ENCODE peak calls at places on chromosome 19, in eight cellular contexts. J is fibroblast of pulmonary artery, X is pancreas, B is AG09309, E is AG04450, R is transverse colon, P is GM12865, U is WERI-Rb-1. H is an unnamed sample.

GRCh38 chr19:6710273-6711077 is 10.0 kb downstream of the C3 start:
- DNase-seq in J (no peak), P (no peak), B (no peak), R (no peak), E (no peak), X (no peak), U (peak), H (no peak)

GRCh38 chr19:7488736-7489353 is at the start of gene PEX11G:
- DNase-seq in P (peak), X (peak), U (no peak), E (peak), R (peak), B (no peak), J (peak), H (peak)

GRCh38 chr19:50173144-50173543 is 10.1 kb upstream of the IZUMO2 start:
- DNase-seq in R (peak), E (no peak), J (no peak), B (no peak), P (peak), U (no peak), X (no peak), H (no peak)

GRCh38 chr19:35291916-35292315 is at the start of gene MAG:
- DNase-seq in J (no peak), E (no peak), R (no peak), P (no peak), B (no peak), X (no peak), U (no peak), H (no peak)

GRCh38 chr19:17078038-17078919 is 2.7 kb downstream of the MYO9B start:
- DNase-seq in E (no peak), P (peak), J (no peak), U (peak), X (no peak), R (no peak), B (no peak), H (no peak)

GRCh38 chr19:56079609-56080008 is 41.5 kb downstream of the ZNF787 start:
- DNase-seq in P (no peak), X (no peak), R (no peak), U (no peak), J (no peak), E (no peak), B (no peak), H (no peak)

GRCh38 chr19:50510121-50510670 is 795 bp downstream of the JOSD2 start:
- DNase-seq in B (no peak), R (no peak), P (no peak), J (no peak), E (no peak), X (no peak), U (no peak), H (no peak)

GRCh38 chr19:6239401-6239844 is 40.4 kb downstream of the MLLT1 start:
- DNase-seq in J (peak), P (no peak), R (no peak), X (no peak), B (no peak), U (no peak), E (no peak), H (no peak)

GRCh38 chr19:20664917-20665781 is 3.8 kb upstream of the ZNF626 start:
- DNase-seq in R (no peak), E (no peak), J (peak), P (no peak), B (no peak), U (peak), X (peak), H (no peak)

GRCh38 chr19:7113233-7113632 is 43.7 kb downstream of the ZNF557 start:
- DNase-seq in U (no peak), B (no peak), X (no peak), P (no peak), R (no peak), E (no peak), J (no peak), H (no peak)

GRCh38 chr19:48900477-48901452 is 653 bp downstream of the NUCB1 start:
- DNase-seq in J (peak), B (no peak), X (no peak), E (no peak), P (peak), U (no peak), R (no peak), H (peak)

GRCh38 chr19:33195711-33196347 is 1.7 kb downstream of the LRP3 start:
- DNase-seq in B (no peak), U (no peak), E (no peak), P (no peak), J (no peak), X (peak), R (no peak), H (no peak)

GRCh38 chr19:49894879-49895565 is 1.7 kb downstream of the IL4I1 start:
- DNase-seq in P (peak), R (no peak), B (no peak), U (no peak), J (no peak), X (no peak), E (no peak), H (no peak)

GRCh38 chr19:4456566-4456842 is 1.1 kb downstream of the UBXN6 start:
- DNase-seq in B (no peak), J (peak), P (no peak), R (peak), X (peak), U (peak), E (no peak), H (no peak)

GRCh38 chr19:50695251-50696064 is 24.1 kb downstream of the SHANK1 start:
- DNase-seq in X (no peak), J (peak), E (no peak), R (no peak), U (peak), P (no peak), B (no peak), H (no peak)

GRCh38 chr19:3042545-3043267 is 13.6 kb upstream of the TLE2 start:
- DNase-seq in U (no peak), X (no peak), J (no peak), E (no peak), R (no peak), B (no peak), P (no peak), H (no peak)

GRCh38 chr19:29694669-29695627 is 20.1 kb downstream of the C19orf12 start:
- DNase-seq in X (peak), B (peak), P (peak), J (peak), E (no peak), R (peak), U (peak), H (peak)

GRCh38 chr19:17209126-17210036 is 5.8 kb upstream of the USE1 start:
- DNase-seq in R (peak), U (peak), J (peak), P (peak), B (no peak), E (no peak), X (no peak), H (no peak)

GRCh38 chr19:6772028-6772865 is at the start of gene VAV1:
- DNase-seq in U (no peak), P (peak), E (no peak), J (no peak), X (no peak), B (no peak), R (peak), H (peak)

GRCh38 chr19:43739419-43739818 is 15.3 kb downstream of the SMG9 start:
- DNase-seq in U (no peak), B (no peak), J (no peak), X (no peak), R (peak), E (no peak), P (no peak), H (no peak)

GRCh38 chr19:9953802-9954542 is 17.7 kb upstream of the OLFM2 start:
- DNase-seq in X (no peak), P (no peak), E (no peak), J (no peak), B (no peak), R (no peak), U (no peak), H (no peak)

GRCh38 chr19:49338691-49339363 is 3.6 kb downstream of the CD37 start:
- DNase-seq in R (peak), U (peak), X (peak), J (peak), P (peak), B (no peak), E (no peak), H (no peak)

GRCh38 chr19:46890423-46891170 is 29.8 kb downstream of the ARHGAP35 start:
- DNase-seq in J (peak), X (no peak), P (no peak), B (peak), U (no peak), E (peak), R (no peak), H (no peak)

GRCh38 chr19:5927439-5927821 is 13.4 kb downstream of the CAPS start:
- DNase-seq in U (no peak), P (peak), J (no peak), B (no peak), R (no peak), E (no peak), X (no peak), H (no peak)

GRCh38 chr19:4815426-4816387 is 15.8 kb downstream of the TICAM1 start:
- DNase-seq in E (peak), P (peak), R (peak), U (peak), X (peak), B (peak), J (peak), H (peak)

GRCh38 chr19:16435999-16436650 is 35.6 kb downstream of the EPS15L1 start:
- DNase-seq in P (peak), X (no peak), E (no peak), B (no peak), J (peak), R (no peak), U (no peak), H (no peak)

GRCh38 chr19:55652311-55653078 is 2.3 kb upstream of the U2AF2 start:
- DNase-seq in X (peak), U (no peak), R (no peak), P (no peak), B (no peak), E (no peak), J (no peak), H (no peak)

GRCh38 chr19:5823579-5824281 is 15.8 kb downstream of the FUT6 start:
- DNase-seq in E (no peak), R (peak), U (no peak), P (no peak), B (no peak), J (no peak), X (no peak), H (no peak)

GRCh38 chr19:34963531-34964406 is at the start of gene ZNF792:
- DNase-seq in B (no peak), R (peak), U (peak), P (peak), X (peak), E (peak), J (peak), H (peak)

GRCh38 chr19:1063909-1064660 is 2.9 kb upstream of the ARHGAP45 start:
- DNase-seq in U (no peak), R (peak), P (no peak), J (no peak), X (no peak), B (no peak), E (no peak), H (no peak)
- H3K4me3 ChIP-seq in U (no peak), R (no peak), P (no peak), J (no peak), X (no peak), B (no peak), E (no peak), H (no peak)

DNA sequence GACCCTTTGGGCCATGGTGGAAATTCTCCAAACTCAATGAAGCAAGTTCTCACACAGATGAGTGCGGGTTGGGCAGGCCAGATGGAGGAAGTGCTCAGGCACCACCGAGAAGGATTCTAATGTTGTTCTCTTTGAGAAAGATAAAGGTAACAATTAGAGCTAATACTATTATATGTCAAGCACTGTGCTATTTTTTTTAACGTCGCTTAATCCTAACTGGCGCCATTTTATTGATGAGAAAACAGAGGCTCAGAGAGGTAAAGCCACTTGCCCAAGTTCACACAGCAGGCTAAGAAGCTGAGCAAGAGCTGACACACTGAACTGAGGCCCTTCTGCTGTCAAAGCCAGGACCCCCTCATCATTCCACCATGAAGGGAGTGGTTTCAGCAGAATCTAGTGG is 1.0 kb downstream of the FBL start:
- DNase-seq in X (no peak), U (no peak), P (no peak), E (no peak), R (no peak), B (no peak), J (no peak), H (no peak)
- H3K4me3 ChIP-seq in X (peak), U (peak), P (peak), E (peak), R (peak), B (peak), J (peak), H (peak)

GRCh38 chr19:13006431-13007281 is 11.4 kb downstream of the NFIX start:
- DNase-seq in B (no peak), P (no peak), E (no peak), R (no peak), U (no peak), J (no peak), X (no peak), H (no peak)
- H3K4me3 ChIP-seq in B (no peak), P (no peak), E (no peak), R (no peak), U (no peak), J (no peak), X (no peak), H (no peak)

DNA sequence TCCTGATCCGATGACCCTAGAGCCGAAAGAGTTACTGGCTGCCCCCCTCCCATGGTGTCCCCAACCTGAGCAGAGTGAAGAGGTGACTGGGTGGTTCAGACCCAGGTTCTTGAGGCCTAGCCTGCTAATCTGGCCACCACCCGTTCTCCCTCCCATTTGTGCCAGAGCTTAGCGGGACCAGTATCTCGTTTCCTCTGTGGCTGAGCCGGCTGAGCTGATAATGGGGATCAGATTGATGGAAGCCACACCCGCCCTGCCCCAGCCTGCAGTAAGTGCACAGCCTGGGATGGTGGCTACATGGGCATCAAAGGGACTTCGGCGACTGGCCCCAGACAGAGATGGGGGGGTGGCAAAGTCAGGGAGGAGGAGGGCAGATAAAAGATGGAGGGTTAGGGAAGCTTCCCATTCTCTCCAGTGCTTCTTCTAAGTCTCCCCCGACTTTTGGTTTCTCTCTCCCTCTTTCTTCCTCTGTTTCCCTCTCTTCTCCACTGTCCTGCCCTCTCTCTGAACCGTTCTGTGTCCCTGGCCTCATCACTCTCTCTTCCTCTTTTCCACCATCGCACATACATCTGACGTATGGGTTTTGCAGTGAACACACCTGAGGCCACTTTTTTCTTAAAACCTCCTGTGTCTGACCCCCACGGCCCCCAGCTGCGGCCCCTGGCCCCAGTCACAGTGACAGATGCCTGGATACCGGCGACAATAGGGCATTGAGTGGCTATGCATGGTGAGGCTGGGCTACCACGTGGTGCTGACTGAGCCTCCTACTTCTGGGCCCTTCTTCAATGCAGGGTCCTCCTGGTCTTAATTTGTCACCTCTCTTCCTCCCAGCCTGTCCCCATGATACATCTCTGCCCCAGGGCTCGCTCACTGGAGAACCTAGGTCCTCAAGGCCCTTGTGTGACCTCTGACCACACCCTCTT is 2.4 kb downstream of the ELAVL3 start:
- DNase-seq in R (no peak), X (no peak), B (no peak), E (no peak), P (no peak), J (no peak), U (peak), H (no peak)
- H3K4me3 ChIP-seq in R (no peak), X (no peak), B (no peak), E (no peak), P (no peak), J (no peak), U (peak), H (no peak)

DNA sequence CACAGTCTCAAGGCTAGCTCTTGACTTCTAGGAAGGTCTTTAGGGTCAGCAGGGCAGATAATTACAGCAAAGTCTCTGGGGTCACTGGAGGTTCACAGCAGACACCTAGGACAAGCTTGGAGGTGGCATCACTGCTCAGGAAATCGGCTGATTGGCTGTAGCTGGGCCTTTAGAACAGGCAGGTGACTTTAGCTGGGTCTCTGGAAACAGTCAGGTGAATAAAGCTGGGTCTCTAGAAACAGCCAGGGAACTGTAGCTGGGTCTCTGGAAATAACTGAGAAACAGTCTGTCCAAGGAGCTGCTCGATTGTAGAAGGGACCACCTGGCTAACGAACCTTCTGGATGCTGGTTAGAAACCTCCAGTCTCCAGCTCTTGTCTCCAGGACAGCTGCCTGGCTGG is 10.0 kb downstream of the LAIR1 start:
- DNase-seq in E (no peak), R (no peak), P (no peak), B (no peak), X (no peak), U (no peak), J (no peak), H (no peak)
- H3K4me3 ChIP-seq in E (no peak), R (no peak), P (no peak), B (no peak), X (no peak), U (no peak), J (no peak), H (no peak)

GRCh38 chr19:18660051-18660910 is 23.2 kb upstream of the CRTC1 start:
- DNase-seq in P (no peak), R (peak), U (no peak), X (peak), J (peak), E (no peak), B (no peak), H (no peak)

GRCh38 chr19:18661346-18661745 is 22.1 kb upstream of the CRTC1 start:
- DNase-seq in B (no peak), J (no peak), E (no peak), X (no peak), U (no peak), R (no peak), P (no peak), H (no peak)

GRCh38 chr19:18662972-18663732 is 20.3 kb upstream of the CRTC1 start:
- DNase-seq in J (no peak), R (no peak), U (no peak), B (no peak), P (no peak), X (no peak), E (no peak), H (no peak)

GRCh38 chr19:18659281-18660050 is 22.6 kb downstream of the KLHL26 start:
- DNase-seq in U (no peak), P (no peak), J (peak), B (no peak), R (no peak), X (no peak), E (no peak), H (no peak)

GRCh38 chr19:18660939-18661338 is 22.5 kb upstream of the CRTC1 start:
- DNase-seq in J (no peak), X (no peak), R (no peak), U (no peak), E (no peak), B (no peak), P (no peak), H (no peak)
- H3K4me3 ChIP-seq in J (no peak), X (no peak), R (no peak), U (no peak), E (no peak), B (no peak), P (no peak), H (no peak)

GRCh38 chr19:45615795-45616708 is 14.0 kb upstream of the GPR4 start:
- DNase-seq in R (peak), J (peak), X (peak), B (no peak), U (peak), E (peak), P (peak), H (peak)
- H3K4me3 ChIP-seq in R (no peak), J (no peak), X (peak), B (no peak), U (no peak), E (no peak), P (no peak), H (no peak)

DNA sequence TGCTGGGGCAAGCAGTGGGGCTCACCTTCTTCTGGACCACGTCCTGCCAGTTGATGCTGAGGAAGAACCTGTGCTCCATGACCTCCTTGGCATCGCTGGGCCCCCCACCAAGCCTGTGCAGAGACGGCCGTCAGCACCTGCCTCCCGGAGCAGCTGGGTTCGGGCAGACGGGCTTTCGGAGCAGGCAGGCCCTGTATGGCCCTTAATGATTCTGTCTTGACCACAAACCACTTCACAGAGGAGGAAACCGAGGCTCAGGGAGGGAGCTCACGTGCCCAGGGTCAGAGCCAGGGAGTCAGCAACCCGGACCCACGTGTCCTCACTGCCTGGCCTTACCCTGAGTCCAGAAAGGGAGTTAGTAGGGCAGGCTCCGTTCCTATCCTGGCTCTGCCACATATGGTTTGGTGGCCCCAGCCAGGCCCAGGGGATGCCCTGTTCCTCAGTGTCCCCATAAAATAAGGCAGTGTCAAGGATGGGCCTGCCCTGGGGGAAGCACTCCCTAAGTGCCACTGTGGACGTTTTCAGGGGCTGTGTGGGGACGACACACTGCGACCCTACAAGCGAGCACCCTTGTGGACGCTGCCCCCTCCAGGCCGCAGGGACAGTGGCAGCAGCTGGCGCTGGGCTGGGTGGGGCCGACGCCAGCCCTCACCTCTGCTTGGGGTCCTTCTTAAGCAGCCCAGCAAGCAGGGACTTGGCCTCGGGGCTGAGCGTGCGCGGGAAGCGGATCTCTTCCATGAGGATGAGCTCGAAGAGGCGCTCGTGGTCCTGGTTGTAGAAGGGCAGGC is 8.9 kb upstream of the CCNP start:
- DNase-seq in E (no peak), P (no peak), J (no peak), B (no peak), X (no peak), R (no peak), U (no peak), H (no peak)
- H3K4me3 ChIP-seq in E (no peak), P (no peak), J (no peak), B (no peak), X (no peak), R (no peak), U (no peak), H (no peak)